ENCODE peak calls at places on chromosomes 13 and 19, in nine cellular contexts. R, H, N, T, O, A, G, W and X are unnamed samples. For H3K4me1, the result is how much of the 10 kb centered on the place peaks cover.

GRCh38 chr13:87814444-87814843 is 143.3 kb downstream of the SLITRK5 start:
- DNase-seq in W (no peak), O (no peak), G (no peak), A (no peak), N (no peak), H (no peak), T (no peak), R (no peak), X (no peak)

GRCh38 chr19:43504426-43505185 is at the start of gene PHLDB3:
- DNase-seq in A (no peak), O (peak), R (no peak), H (no peak), N (peak), W (no peak), T (peak), G (no peak), X (peak)

GRCh38 chr13:21739771-21740170 is 68.9 kb downstream of the FGF9 start:
- DNase-seq in T (no peak), O (no peak), A (no peak), W (no peak), N (no peak), G (no peak), H (no peak), R (no peak), X (no peak)

GRCh38 chr13:75263741-75264407 is 218.1 kb downstream of the TBC1D4 start:
- DNase-seq in T (no peak), W (no peak), N (no peak), R (no peak), O (peak), G (no peak), A (peak), H (no peak), X (no peak)

GRCh38 chr13:112670864-112671263 is 19.0 kb upstream of the ATP11A start:
- DNase-seq in W (no peak), N (no peak), G (no peak), H (no peak), R (no peak), T (no peak), O (no peak), A (no peak), X (no peak)

GRCh38 chr13:51998723-51999471 is 12.4 kb downstream of the ATP7B start:
- DNase-seq in R (no peak), H (no peak), O (peak), T (no peak), W (no peak), G (no peak), A (no peak), N (no peak), X (no peak)

GRCh38 chr19:7534531-7534980 is 961 bp upstream of the PNPLA6 start:
- DNase-seq in W (peak), H (peak), A (peak), G (peak), O (peak), T (no peak), N (peak), R (no peak), X (peak)

GRCh38 chr13:20136781-20137703 is 23.8 kb downstream of the GJA3 start:
- DNase-seq in W (no peak), R (no peak), N (peak), A (no peak), H (peak), O (no peak), T (no peak), G (no peak), X (no peak)

GRCh38 chr13:32894589-32895001 is 121.6 kb upstream of the KL start:
- DNase-seq in R (no peak), G (no peak), W (no peak), N (no peak), H (no peak), T (no peak), O (peak), A (peak), X (no peak)

GRCh38 chr19:50414850-50415660 is 3.7 kb upstream of the SPIB start:
- DNase-seq in T (peak), N (peak), H (peak), G (peak), A (peak), R (peak), W (peak), O (peak), X (peak)

GRCh38 chr13:100980171-100980570 is 305.6 kb upstream of the TMTC4 start:
- DNase-seq in T (no peak), O (no peak), H (no peak), N (no peak), W (no peak), A (peak), G (no peak), R (no peak), X (no peak)

GRCh38 chr13:37868691-37869505 is 674 bp downstream of the TRPC4 start:
- DNase-seq in W (peak), A (peak), G (no peak), N (no peak), R (no peak), T (no peak), H (no peak), O (no peak), X (no peak)

GRCh38 chr19:49017666-49018351 is 918 bp upstream of the LHB start:
- DNase-seq in N (peak), H (peak), R (peak), A (peak), W (no peak), G (peak), O (peak), T (peak), X (peak)

GRCh38 chr19:1568320-1569019 is at the start of gene MEX3D:
- DNase-seq in H (peak), A (peak), W (peak), N (peak), O (peak), G (peak), T (peak), R (peak), X (peak)

GRCh38 chr13:54449922-54450321 is 1421.3 kb downstream of the OLFM4 start:
- DNase-seq in T (no peak), G (no peak), A (no peak), R (no peak), N (no peak), H (no peak), W (no peak), O (peak), X (no peak)

GRCh38 chr19:43806848-43807247 is 4.6 kb upstream of the LYPD5 start:
- DNase-seq in T (no peak), W (no peak), R (no peak), A (no peak), G (no peak), H (no peak), N (no peak), O (peak), X (no peak)

GRCh38 chr19:14107581-14108461 is 9.7 kb downstream of the PRKACA start:
- DNase-seq in G (no peak), O (peak), A (peak), N (no peak), H (no peak), T (no peak), R (no peak), W (no peak), X (peak)

GRCh38 chr13:94327318-94327717 is 152.2 kb downstream of the DCT start:
- DNase-seq in R (no peak), T (no peak), N (no peak), W (no peak), H (no peak), G (peak), O (no peak), A (peak), X (no peak)

GRCh38 chr19:8452446-8453123 is 7.8 kb downstream of the HNRNPM start:
- DNase-seq in A (no peak), R (no peak), N (no peak), T (no peak), W (no peak), G (no peak), H (no peak), O (no peak), X (no peak)

GRCh38 chr19:46727036-46727501 is 10.2 kb upstream of the PRKD2 start:
- DNase-seq in R (no peak), W (no peak), G (no peak), A (no peak), H (no peak), N (no peak), O (no peak), T (no peak), X (no peak)

GRCh38 chr13:19836472-19836871 is 27.0 kb downstream of the ZMYM5 start:
- DNase-seq in R (no peak), W (no peak), H (no peak), O (peak), A (peak), G (no peak), T (no peak), N (no peak), X (no peak)

GRCh38 chr13:25135896-25136295 is 36.2 kb downstream of the AMER2 start:
- DNase-seq in N (no peak), T (no peak), O (no peak), R (no peak), G (no peak), W (no peak), H (no peak), A (no peak), X (no peak)

GRCh38 chr19:10654610-10655456 is 687 bp downstream of the ILF3 start:
- DNase-seq in R (peak), W (peak), H (peak), G (peak), T (peak), O (peak), A (no peak), N (peak), X (peak)

GRCh38 chr19:3544742-3545668 is 6.0 kb downstream of the TEKTIP1 start:
- DNase-seq in N (peak), A (no peak), W (peak), R (peak), T (peak), G (peak), O (peak), H (peak), X (peak)

GRCh38 chr19:39830406-39830805 is 3.6 kb downstream of the DYRK1B start:
- DNase-seq in H (no peak), W (no peak), N (no peak), A (no peak), T (no peak), G (no peak), O (no peak), R (no peak), X (no peak)

GRCh38 chr13:106498571-106498970 is 36.9 kb downstream of the EFNB2 start:
- DNase-seq in N (no peak), G (no peak), R (no peak), A (no peak), T (no peak), H (no peak), O (no peak), W (no peak), X (no peak)

GRCh38 chr13:44271915-44272341 is 101.7 kb upstream of the SERP2 start:
- DNase-seq in H (no peak), N (peak), G (no peak), A (no peak), W (no peak), O (no peak), R (no peak), T (no peak), X (peak)

GRCh38 chr19:2478324-2478755 is 2.4 kb downstream of the GADD45B start:
- DNase-seq in N (peak), R (peak), G (peak), W (no peak), H (peak), O (peak), T (peak), A (peak), X (peak)

GRCh38 chr19:49555600-49556411 is 24.6 kb downstream of the NOSIP start:
- DNase-seq in A (no peak), R (peak), T (peak), N (peak), O (peak), G (peak), H (peak), W (peak), X (peak)

GRCh38 chr13:45340422-45341033 is 455 bp downstream of the TPT1 start:
- DNase-seq in R (peak), G (peak), N (peak), W (peak), T (peak), O (peak), A (peak), H (peak), X (peak)

GRCh38 chr13:101747039-101747438 is 294.6 kb downstream of the ITGBL1 start:
- DNase-seq in A (no peak), W (no peak), G (no peak), T (no peak), O (no peak), R (no peak), N (no peak), H (no peak), X (no peak)

GRCh38 chr13:97117388-97117910 is 104.7 kb upstream of the MBNL2 start:
- DNase-seq in H (no peak), O (no peak), N (no peak), W (no peak), A (no peak), T (no peak), G (no peak), R (no peak), X (no peak)
- H3K4me1 ChIP-seq in H (under half), O (under half), N (under half), W (under half), A (half or more), T (under half), G (under half), R (under half), X (under half)

GRCh38 chr19:35905178-35905727 is 2.8 kb downstream of the TYROBP start:
- DNase-seq in G (no peak), H (no peak), R (no peak), A (no peak), W (no peak), O (no peak), T (no peak), N (no peak), X (no peak)
- H3K4me1 ChIP-seq in G (half or more), H (under half), R (half or more), A (under half), W (under half), O (under half), T (under half), N (under half), X (under half)

GRCh38 chr13:98535501-98536357 is 41.2 kb downstream of the STK24 start:
- DNase-seq in O (peak), R (no peak), T (no peak), W (no peak), N (no peak), A (no peak), H (no peak), G (no peak), X (no peak)

GRCh38 chr13:98539655-98540054 is 37.3 kb downstream of the STK24 start:
- DNase-seq in W (no peak), O (no peak), A (peak), R (no peak), T (no peak), H (no peak), N (no peak), G (no peak), X (no peak)

GRCh38 chr13:98537740-98538139 is 39.2 kb downstream of the STK24 start:
- DNase-seq in G (no peak), T (no peak), O (no peak), W (no peak), H (no peak), R (no peak), N (no peak), A (no peak), X (no peak)

GRCh38 chr13:98536729-98537128 is 40.2 kb downstream of the STK24 start:
- DNase-seq in T (no peak), R (no peak), N (no peak), H (no peak), A (no peak), W (no peak), O (no peak), G (no peak), X (no peak)

DNA sequence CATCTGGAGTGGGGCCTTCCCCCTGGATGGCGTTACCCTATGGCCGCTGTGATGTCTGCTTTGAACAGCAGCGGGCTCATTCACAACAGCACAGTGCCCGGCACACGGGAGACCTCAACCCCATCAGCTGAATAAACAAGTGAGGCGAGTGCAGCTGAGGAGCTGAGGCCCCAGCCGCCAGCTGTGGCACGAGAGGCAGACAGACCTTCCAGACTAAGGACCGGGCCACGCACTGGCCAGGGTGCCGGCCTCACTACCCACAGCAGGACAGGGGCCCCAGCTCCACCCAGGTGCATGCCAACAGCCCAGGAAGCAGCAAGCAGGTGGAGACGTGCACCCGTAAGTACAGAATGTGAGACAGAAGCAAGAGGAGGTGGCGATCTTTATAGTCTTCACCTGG is 39.6 kb downstream of the STK24 start:
- DNase-seq in G (no peak), O (no peak), H (no peak), W (no peak), N (no peak), R (no peak), A (no peak), T (no peak), X (peak)
- H3K4me1 ChIP-seq in G (under half), O (under half), H (half or more), W (under half), N (under half), R (half or more), A (under half), T (half or more), X (under half)

GRCh38 chr13:27967203-27967735 is 1.8 kb downstream of the CDX2 start:
- DNase-seq in T (no peak), O (no peak), W (no peak), N (no peak), G (no peak), A (no peak), H (no peak), R (no peak), X (no peak)

GRCh38 chr13:27964741-27965323 is 4.3 kb downstream of the CDX2 start:
- DNase-seq in A (no peak), N (no peak), H (no peak), T (no peak), R (no peak), W (no peak), G (no peak), O (no peak), X (no peak)

GRCh38 chr13:27965343-27965739 is 3.8 kb downstream of the CDX2 start:
- DNase-seq in G (no peak), H (no peak), W (no peak), R (no peak), N (no peak), O (no peak), T (no peak), A (no peak), X (no peak)

GRCh38 chr13:27966641-27967202 is 2.4 kb downstream of the CDX2 start:
- DNase-seq in O (no peak), R (no peak), A (no peak), N (no peak), H (no peak), W (no peak), G (no peak), T (no peak), X (no peak)

GRCh38 chr13:27965740-27966640 is 3.1 kb downstream of the CDX2 start:
- DNase-seq in A (no peak), O (no peak), R (no peak), G (no peak), T (no peak), N (no peak), H (no peak), W (no peak), X (no peak)
- H3K4me1 ChIP-seq in A (under half), O (under half), R (under half), G (under half), T (under half), N (under half), H (under half), W (under half), X (under half)